ENCODE peak calls at places on chromosomes 7 and 10, in eight cellular contexts. One of them, this sample, is unnamed.
A peak's percentile ranks its signal among the peaks of the same experiment; 100 is the strongest.

GRCh38 chr10:67527351-67527750 is 168.6 kb downstream of the CTNNA3 start:
- DNase-seq in NCI-H226: no peak
- DNase-seq in Daoy: no peak
- DNase-seq in frontal cortex: no peak
- DNase-seq in amygdala: no peak
- DNase-seq in HFFc6: no peak
- DNase-seq in NCI-H2171: no peak
- DNase-seq in H4: no peak
- DNase-seq in this sample: no peak

GRCh38 chr7:25877802-25878789 is 273.9 kb upstream of the NFE2L3 start:
- DNase-seq in HFFc6: no peak
- DNase-seq in frontal cortex: no peak
- DNase-seq in amygdala: no peak
- DNase-seq in H4: no peak
- DNase-seq in NCI-H226: no peak
- DNase-seq in Daoy: no peak
- DNase-seq in NCI-H2171: no peak
- DNase-seq in this sample: no peak

GRCh38 chr7:26200113-26200443 is 468 bp downstream of the HNRNPA2B1 start:
- DNase-seq in amygdala: peak; percentile 69
- DNase-seq in H4: peak; percentile 73
- DNase-seq in HFFc6: peak; percentile 55
- DNase-seq in Daoy: peak; percentile 80
- DNase-seq in NCI-H2171: peak; percentile 58
- DNase-seq in frontal cortex: no peak
- DNase-seq in NCI-H226: peak; percentile 60
- DNase-seq in this sample: no peak

GRCh38 chr10:31166606-31167005 is 134.9 kb upstream of the ZNF438 start:
- DNase-seq in frontal cortex: no peak
- DNase-seq in amygdala: no peak
- DNase-seq in HFFc6: no peak
- DNase-seq in NCI-H226: no peak
- DNase-seq in H4: no peak
- DNase-seq in Daoy: no peak
- DNase-seq in NCI-H2171: no peak
- DNase-seq in this sample: no peak

GRCh38 chr7:140017034-140017433 is 45.7 kb downstream of the PARP12 start:
- DNase-seq in amygdala: no peak
- DNase-seq in H4: no peak
- DNase-seq in frontal cortex: no peak
- DNase-seq in NCI-H2171: no peak
- DNase-seq in NCI-H226: no peak
- DNase-seq in Daoy: no peak
- DNase-seq in HFFc6: no peak
- DNase-seq in this sample: no peak

GRCh38 chr10:109877546-109877945 is 45.8 kb downstream of the XPNPEP1 start:
- DNase-seq in H4: no peak
- DNase-seq in amygdala: no peak
- DNase-seq in frontal cortex: no peak
- DNase-seq in HFFc6: no peak
- DNase-seq in Daoy: no peak
- DNase-seq in NCI-H2171: no peak
- DNase-seq in NCI-H226: no peak
- DNase-seq in this sample: no peak

GRCh38 chr7:74216361-74216761 is 6.6 kb downstream of the LAT2 start:
- DNase-seq in frontal cortex: no peak
- DNase-seq in H4: no peak
- DNase-seq in HFFc6: no peak
- DNase-seq in Daoy: no peak
- DNase-seq in NCI-H226: no peak
- DNase-seq in amygdala: no peak
- DNase-seq in NCI-H2171: no peak
- DNase-seq in this sample: no peak

GRCh38 chr7:99403764-99404163 is 4.6 kb downstream of the PDAP1 start:
- DNase-seq in H4: no peak
- DNase-seq in NCI-H226: no peak
- DNase-seq in HFFc6: no peak
- DNase-seq in frontal cortex: no peak
- DNase-seq in NCI-H2171: no peak
- DNase-seq in amygdala: no peak
- DNase-seq in Daoy: no peak
- DNase-seq in this sample: no peak

GRCh38 chr7:117873056-117873932 is at the start of gene CTTNBP2:
- DNase-seq in NCI-H226: peak; percentile 27
- DNase-seq in HFFc6: no peak
- DNase-seq in Daoy: peak; percentile 79
- DNase-seq in amygdala: peak; percentile 52
- DNase-seq in NCI-H2171: no peak
- DNase-seq in H4: no peak
- DNase-seq in frontal cortex: peak; percentile 76
- DNase-seq in this sample: peak; percentile 69

GRCh38 chr7:44294325-44295069 is 30.9 kb downstream of the CAMK2B start:
- DNase-seq in NCI-H226: no peak
- DNase-seq in frontal cortex: no peak
- DNase-seq in NCI-H2171: no peak
- DNase-seq in H4: no peak
- DNase-seq in amygdala: no peak
- DNase-seq in HFFc6: no peak
- DNase-seq in Daoy: no peak
- DNase-seq in this sample: no peak

GRCh38 chr10:122199070-122199469 is 72.0 kb upstream of the BTBD16 start:
- DNase-seq in frontal cortex: no peak
- DNase-seq in Daoy: no peak
- DNase-seq in NCI-H226: no peak
- DNase-seq in H4: no peak
- DNase-seq in NCI-H2171: no peak
- DNase-seq in HFFc6: no peak
- DNase-seq in amygdala: no peak
- DNase-seq in this sample: no peak

GRCh38 chr7:3910041-3910440 is 609.0 kb downstream of the SDK1 start:
- DNase-seq in NCI-H226: no peak
- DNase-seq in Daoy: no peak
- DNase-seq in frontal cortex: peak; percentile 48
- DNase-seq in amygdala: peak; percentile 58
- DNase-seq in HFFc6: no peak
- DNase-seq in NCI-H2171: no peak
- DNase-seq in H4: no peak
- DNase-seq in this sample: peak; percentile 63

GRCh38 chr7:50614721-50615518 is 49.7 kb upstream of the DDC start:
- DNase-seq in NCI-H226: no peak
- DNase-seq in H4: no peak
- DNase-seq in amygdala: no peak
- DNase-seq in HFFc6: no peak
- DNase-seq in Daoy: no peak
- DNase-seq in frontal cortex: no peak
- DNase-seq in NCI-H2171: no peak
- DNase-seq in this sample: no peak

GRCh38 chr7:82441916-82442478 is 1.6 kb downstream of the CACNA2D1 start:
- DNase-seq in H4: peak; percentile 41
- DNase-seq in Daoy: peak; percentile 6
- DNase-seq in NCI-H2171: no peak
- DNase-seq in frontal cortex: no peak
- DNase-seq in NCI-H226: no peak
- DNase-seq in HFFc6: peak; percentile 8
- DNase-seq in amygdala: no peak
- DNase-seq in this sample: no peak

GRCh38 chr10:14695833-14696232 is 78.9 kb downstream of the FAM107B start:
- DNase-seq in NCI-H2171: no peak
- DNase-seq in HFFc6: no peak
- DNase-seq in frontal cortex: no peak
- DNase-seq in amygdala: no peak
- DNase-seq in Daoy: no peak
- DNase-seq in NCI-H226: no peak
- DNase-seq in H4: no peak
- DNase-seq in this sample: no peak

GRCh38 chr7:47582748-47583740 is 1.1 kb upstream of the TNS3 start:
- DNase-seq in NCI-H226: no peak
- DNase-seq in frontal cortex: no peak
- DNase-seq in HFFc6: no peak
- DNase-seq in H4: no peak
- DNase-seq in Daoy: no peak
- DNase-seq in NCI-H2171: no peak
- DNase-seq in amygdala: no peak
- DNase-seq in this sample: no peak